ENCODE peak calls at places on chromosomes 7 and 10, in six cellular contexts. X is H1, T is HepG2, B is HCT116, E is GM12878, H is K562. J is an unnamed sample.

GRCh38 chr7:88253640-88254039 is 33.8 kb upstream of the SRI start:
- DNase-seq in X (no peak), E (no peak), T (no peak), B (no peak), H (no peak), J (no peak)

GRCh38 chr7:28272461-28272877 is 91.9 kb upstream of the JAZF1 start:
- DNase-seq in T (no peak), B (peak), E (no peak), X (peak), H (peak), J (peak)

GRCh38 chr10:125551247-125551646 is 131.7 kb downstream of the TEX36 start:
- DNase-seq in T (no peak), H (no peak), B (no peak), X (no peak), E (no peak), J (no peak)

GRCh38 chr7:94540428-94540827 is 30.8 kb downstream of the CASD1 start:
- DNase-seq in E (no peak), B (no peak), T (no peak), H (no peak), X (no peak), J (no peak)

GRCh38 chr7:141193066-141193465 is 119.2 kb downstream of the TMEM178B start:
- DNase-seq in X (no peak), T (no peak), B (no peak), E (no peak), H (peak), J (no peak)

GRCh38 chr10:86850481-86850880 is 94.1 kb downstream of the BMPR1A start:
- DNase-seq in H (no peak), T (no peak), B (no peak), X (no peak), E (no peak), J (no peak)

GRCh38 chr7:155352076-155352752 is 54.5 kb downstream of the INSIG1 start:
- DNase-seq in H (no peak), X (no peak), T (no peak), B (no peak), E (no peak), J (no peak)

GRCh38 chr7:101159696-101160674 is 5.4 kb downstream of the VGF start:
- DNase-seq in H (no peak), E (no peak), B (no peak), X (no peak), T (no peak), J (no peak)

GRCh38 chr7:22921386-22922086 is 92.4 kb downstream of the HYCC1 start:
- DNase-seq in B (no peak), X (no peak), H (no peak), E (no peak), T (peak), J (no peak)

GRCh38 chr7:5396999-5397656 is 26.5 kb downstream of the TNRC18 start:
- DNase-seq in X (no peak), E (peak), H (no peak), B (peak), T (peak), J (no peak)

GRCh38 chr10:48885376-48885775 is 54.3 kb downstream of the LRRC18 start:
- DNase-seq in X (no peak), B (peak), E (no peak), T (peak), H (peak), J (peak)

GRCh38 chr10:79082631-79083581 is 14.1 kb downstream of the ZMIZ1 start:
- DNase-seq in B (no peak), T (no peak), E (no peak), H (peak), X (no peak), J (no peak)

GRCh38 chr10:91758303-91759146 is 39.7 kb upstream of the TNKS2 start:
- DNase-seq in B (peak), T (peak), H (peak), E (peak), X (no peak), J (no peak)

GRCh38 chr10:112766636-112767035 is 183.4 kb upstream of the TCF7L2 start:
- DNase-seq in E (no peak), H (no peak), T (no peak), X (no peak), B (no peak), J (no peak)

GRCh38 chr7:20217193-20217948 is at the start of gene MACC1:
- DNase-seq in B (peak), T (no peak), H (peak), X (peak), E (peak), J (no peak)
- H3K4me3 ChIP-seq in B (peak), T (no peak), H (peak), X (peak), E (peak), J (no peak)

GRCh38 chr7:39310699-39311098 is 255.5 kb upstream of the YAE1 start:
- DNase-seq in E (no peak), B (no peak), X (no peak), H (no peak), T (no peak), J (peak)
- TF ChIP-seq ZNF274 in E (no peak), B (no peak), X (no peak), H (no peak), T (no peak), J (no peak)

GRCh38 chr7:82507976-82508677 is 64.5 kb upstream of the CACNA2D1 start:
- DNase-seq in T (no peak), X (no peak), H (no peak), E (no peak), B (no peak), J (no peak)
- H3K4me3 ChIP-seq in T (no peak), X (no peak), H (no peak), E (no peak), B (no peak), J (no peak)

DNA sequence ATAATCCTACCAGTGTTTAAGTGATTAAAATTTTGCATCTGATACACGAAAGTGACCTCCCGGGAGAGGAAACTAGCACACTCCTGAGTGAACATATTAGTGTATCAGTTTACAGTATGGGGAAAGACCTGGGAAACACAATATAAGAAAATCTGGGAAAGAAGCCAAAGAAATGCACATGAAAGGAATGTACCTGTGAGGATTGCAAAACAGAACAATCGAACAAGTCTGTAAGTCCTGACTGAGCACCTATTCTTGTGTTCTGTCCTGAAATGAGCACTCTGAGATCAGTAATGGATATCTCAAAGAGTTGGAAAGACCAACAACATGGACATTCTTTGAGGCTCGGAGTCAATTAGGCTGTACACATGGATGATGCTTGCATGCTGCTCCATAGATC is 554.7 kb downstream of the SORCS3 start:
- DNase-seq in H (no peak), B (no peak), X (no peak), T (peak), E (no peak), J (no peak)
- TF ChIP-seq ZNF274 in H (no peak), B (no peak), X (no peak), T (no peak), E (no peak), J (no peak)

DNA sequence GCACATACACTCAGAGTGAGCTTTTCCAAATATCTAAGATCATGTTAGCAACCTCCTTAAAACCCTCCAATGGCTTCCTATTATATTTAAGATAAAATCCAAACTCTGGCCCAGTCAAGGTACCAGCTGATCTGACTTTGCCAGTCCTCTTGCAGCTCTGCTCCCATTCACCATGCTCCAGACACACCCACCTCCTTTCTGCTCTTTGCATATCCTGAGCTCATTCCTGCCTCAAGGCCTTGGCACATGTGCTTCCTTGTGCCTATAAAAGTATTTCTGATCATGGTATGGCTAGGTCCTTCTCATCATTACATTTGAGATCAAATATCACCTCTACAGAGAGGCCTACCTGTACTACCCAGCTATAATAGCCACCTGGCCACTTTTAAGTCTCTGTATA is 27.5 kb downstream of the XPNPEP1 start:
- DNase-seq in E (no peak), B (no peak), H (no peak), T (no peak), X (no peak), J (no peak)
- H3K4me3 ChIP-seq in E (no peak), B (no peak), H (no peak), T (no peak), X (no peak), J (no peak)

GRCh38 chr10:5042922-5043321 is 39.3 kb upstream of the AKR1C2 start:
- DNase-seq in B (no peak), X (no peak), E (no peak), T (no peak), H (no peak), J (no peak)

GRCh38 chr10:5047912-5048628 is 44.4 kb upstream of the AKR1C2 start:
- DNase-seq in B (no peak), X (no peak), T (no peak), E (no peak), H (no peak), J (no peak)

GRCh38 chr10:5046410-5046809 is 42.8 kb upstream of the AKR1C2 start:
- DNase-seq in X (no peak), H (no peak), B (no peak), E (no peak), T (no peak), J (no peak)

GRCh38 chr10:5043716-5044115 is 40.1 kb upstream of the AKR1C2 start:
- DNase-seq in B (no peak), X (no peak), T (no peak), E (no peak), H (no peak), J (no peak)

GRCh38 chr10:5045095-5045494 is 41.4 kb upstream of the AKR1C2 start:
- DNase-seq in T (no peak), E (no peak), X (no peak), H (no peak), B (no peak), J (no peak)
- TF ChIP-seq ZNF274 in T (no peak), E (no peak), X (no peak), H (no peak), B (no peak), J (no peak)

DNA sequence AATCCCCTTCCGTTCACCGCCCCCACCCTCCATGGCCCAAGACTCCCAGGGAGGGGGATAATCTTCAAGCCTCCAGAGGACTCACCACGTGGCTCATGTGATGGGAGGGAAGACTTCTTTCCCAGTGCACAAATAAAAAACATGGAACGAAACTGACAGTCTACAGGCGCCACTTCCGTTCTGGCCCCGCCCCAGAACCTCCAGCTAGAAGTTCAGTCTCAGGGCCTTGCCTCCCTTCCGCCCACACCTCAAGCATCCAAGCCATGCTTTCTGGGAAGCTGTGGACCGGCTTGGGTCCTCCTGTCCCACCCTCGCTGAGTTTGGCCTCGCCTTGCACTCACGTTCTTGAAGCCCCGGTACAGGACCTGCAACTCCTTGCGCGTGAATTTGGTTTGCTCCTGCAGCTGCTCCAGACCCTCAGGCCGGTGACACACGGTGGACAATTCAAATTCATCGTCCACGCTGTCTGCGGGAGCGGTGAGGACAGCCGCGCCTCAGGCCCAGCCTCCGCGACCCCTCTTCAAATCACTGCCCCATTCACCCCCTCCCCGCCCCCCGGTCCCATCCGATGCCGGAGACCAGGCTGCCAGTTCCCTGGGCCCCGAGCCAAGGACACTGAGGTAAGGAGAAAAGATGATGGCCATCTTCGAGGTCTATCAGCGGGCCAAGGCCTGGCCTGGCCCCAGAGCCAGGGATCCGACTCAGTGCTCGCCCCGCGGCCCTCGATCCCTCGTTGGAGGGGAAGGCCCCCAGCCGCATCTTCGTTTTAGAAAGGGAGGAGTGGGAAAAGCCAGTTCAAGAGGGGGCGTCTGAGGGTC is 10.7 kb upstream of the OGA start:
- DNase-seq in E (no peak), H (no peak), X (no peak), T (no peak), B (no peak), J (no peak)
- H3K4me3 ChIP-seq in E (no peak), H (no peak), X (peak), T (no peak), B (no peak), J (peak)